ENCODE peak calls at places on chromosomes 16 and 17, in four cellular contexts. I, A, Y and S are unnamed samples.

GRCh38 chr17:76536511-76537287 is 810 bp downstream of the CYGB start:
- DNase-seq in I (no peak), A (no peak), Y (no peak), S (no peak)

GRCh38 chr16:75761111-75761510 is 34.8 kb upstream of the CPHXL start:
- DNase-seq in I (no peak), A (peak), Y (no peak), S (no peak)

GRCh38 chr17:52170963-52171572 is 12.6 kb upstream of the CA10 start:
- DNase-seq in I (no peak), A (peak), Y (no peak), S (no peak)

GRCh38 chr16:84957792-84958191 is 53.5 kb downstream of the ZDHHC7 start:
- DNase-seq in I (no peak), A (no peak), Y (no peak), S (no peak)

GRCh38 chr17:69761767-69762321 is 313.2 kb upstream of the KCNJ16 start:
- DNase-seq in I (no peak), A (peak), Y (no peak), S (no peak)

GRCh38 chr17:69900101-69900500 is 174.9 kb upstream of the KCNJ16 start:
- DNase-seq in I (no peak), A (no peak), Y (no peak), S (no peak)

GRCh38 chr17:48723555-48724239 is 712 bp downstream of the PRAC2 start:
- DNase-seq in I (peak), A (no peak), Y (no peak), S (no peak)

GRCh38 chr17:33436321-33436720 is 143.2 kb upstream of the ASIC2 start:
- DNase-seq in I (no peak), A (peak), Y (no peak), S (no peak)

GRCh38 chr16:84054271-84054670 is 11.7 kb upstream of the SLC38A8 start:
- DNase-seq in I (no peak), A (no peak), Y (no peak), S (no peak)

GRCh38 chr17:70181376-70181775 is 12.0 kb downstream of the KCNJ2 start:
- DNase-seq in I (no peak), A (no peak), Y (no peak), S (no peak)

GRCh38 chr16:76201385-76201784 is 75.8 kb upstream of the CNTNAP4 start:
- DNase-seq in I (no peak), A (no peak), Y (no peak), S (no peak)

GRCh38 chr16:89193576-89194293 is 6.6 kb downstream of the SLC22A31 start:
- DNase-seq in I (no peak), A (no peak), Y (no peak), S (peak)

GRCh38 chr16:71357681-71358080 is 842 bp upstream of the CALB2 start:
- DNase-seq in I (no peak), A (no peak), Y (no peak), S (no peak)

GRCh38 chr16:25089346-25089745 is 22.2 kb upstream of the LCMT1 start:
- DNase-seq in I (no peak), A (no peak), Y (no peak), S (no peak)

GRCh38 chr17:45640141-45640850 is 143.8 kb upstream of the CRHR1 start:
- DNase-seq in I (peak), A (peak), Y (peak), S (peak)

GRCh38 chr17:73489333-73489732 is 154.9 kb downstream of the SDK2 start:
- DNase-seq in I (no peak), A (no peak), Y (no peak), S (no peak)

GRCh38 chr16:24668481-24669001 is 60.9 kb upstream of the TNRC6A start:
- DNase-seq in I (no peak), A (peak), Y (no peak), S (peak)